ENCODE peak calls at places on chromosome 4, in four cellular contexts. One of them, this sample, is unnamed.

GRCh38 chr4:62531731-62532130 is 1331.6 kb downstream of the ADGRL3 start:
- DNase-seq in GM20000: no peak
- DNase-seq in germinal center: no peak
- DNase-seq in caudate nucleus: no peak
- DNase-seq in this sample: peak

GRCh38 chr4:47827339-47828047 is 10.4 kb downstream of the CORIN start:
- DNase-seq in GM20000: no peak
- DNase-seq in germinal center: no peak
- DNase-seq in caudate nucleus: no peak
- DNase-seq in this sample: no peak

GRCh38 chr4:182898479-182898799 is 18.7 kb downstream of the DCTD start:
- DNase-seq in GM20000: no peak
- DNase-seq in germinal center: no peak
- DNase-seq in caudate nucleus: no peak
- DNase-seq in this sample: no peak

GRCh38 chr4:78058591-78059523 is 1.7 kb downstream of the FRAS1 start:
- DNase-seq in GM20000: peak
- DNase-seq in germinal center: peak
- DNase-seq in caudate nucleus: peak
- DNase-seq in this sample: no peak

GRCh38 chr4:189364032-189364449 is 576.6 kb upstream of the FRG1 start:
- DNase-seq in GM20000: no peak
- DNase-seq in germinal center: no peak
- DNase-seq in caudate nucleus: no peak
- DNase-seq in this sample: no peak

GRCh38 chr4:76373919-76374552 is 46.9 kb downstream of the CCDC158 start:
- DNase-seq in GM20000: no peak
- DNase-seq in germinal center: no peak
- DNase-seq in caudate nucleus: no peak
- DNase-seq in this sample: no peak

GRCh38 chr4:168648929-168649328 is 152.1 kb downstream of the PALLD start:
- DNase-seq in GM20000: no peak
- DNase-seq in germinal center: no peak
- DNase-seq in caudate nucleus: no peak
- DNase-seq in this sample: no peak

GRCh38 chr4:138669479-138670165 is 346.0 kb upstream of the NOCT start:
- DNase-seq in GM20000: no peak
- DNase-seq in germinal center: no peak
- DNase-seq in caudate nucleus: no peak
- DNase-seq in this sample: no peak

GRCh38 chr4:63937961-63938360 is 471.3 kb downstream of the TECRL start:
- DNase-seq in GM20000: no peak
- DNase-seq in germinal center: no peak
- DNase-seq in caudate nucleus: no peak
- DNase-seq in this sample: no peak

GRCh38 chr4:3369781-3370660 is 71.7 kb upstream of the HGFAC start:
- DNase-seq in GM20000: peak
- DNase-seq in germinal center: no peak
- DNase-seq in caudate nucleus: peak
- DNase-seq in this sample: peak

GRCh38 chr4:168656946-168657473 is 160.2 kb downstream of the PALLD start:
- DNase-seq in GM20000: no peak
- DNase-seq in germinal center: no peak
- DNase-seq in caudate nucleus: no peak
- DNase-seq in this sample: no peak

GRCh38 chr4:81343046-81343445 is 128.0 kb upstream of the PRKG2 start:
- DNase-seq in GM20000: no peak
- DNase-seq in germinal center: no peak
- DNase-seq in caudate nucleus: no peak
- DNase-seq in this sample: no peak

GRCh38 chr4:112063260-112063659 is 82.0 kb upstream of the FAM241A start:
- DNase-seq in GM20000: no peak
- DNase-seq in germinal center: no peak
- DNase-seq in caudate nucleus: no peak
- DNase-seq in this sample: peak

GRCh38 chr4:138492178-138492577 is 250.0 kb upstream of the SLC7A11 start:
- DNase-seq in GM20000: no peak
- DNase-seq in germinal center: no peak
- DNase-seq in caudate nucleus: no peak
- DNase-seq in this sample: no peak

GRCh38 chr4:108620933-108621905 is 843 bp downstream of the RPL34 start:
- DNase-seq in GM20000: no peak
- DNase-seq in germinal center: no peak
- DNase-seq in caudate nucleus: no peak
- DNase-seq in this sample: no peak

GRCh38 chr4:48178931-48179330 is 44.9 kb upstream of the TXK start:
- DNase-seq in GM20000: no peak
- DNase-seq in germinal center: no peak
- DNase-seq in caudate nucleus: no peak
- DNase-seq in this sample: no peak

This sample was measured in NAMALWA.